ENCODE peak calls at places on chromosome 20, in five cellular contexts. O is stomach, T is ascending aorta, Z is hepatocyte, H is tibial artery. Y is an unnamed sample.
A peak's percentile ranks its signal among the peaks of the same experiment; 100 is the strongest.

GRCh38 chr20:59948212-59948611 is 8.0 kb downstream of the FAM217B start:
- DNase-seq in O (no peak), T (no peak), Z (no peak), H (no peak), Y (no peak)

GRCh38 chr20:57445298-57445697 is 54.1 kb downstream of the RBM38 start:
- DNase-seq in O (no peak), T (peak; percentile 95), Z (peak; percentile 41), H (peak; percentile 54), Y (no peak)

GRCh38 chr20:25408890-25409289 is 1.4 kb downstream of the GINS1 start:
- DNase-seq in O (no peak), T (peak; percentile 15), Z (no peak), H (no peak), Y (no peak)

GRCh38 chr20:57398231-57398821 is 7.1 kb downstream of the RBM38 start:
- DNase-seq in O (peak; percentile 80), T (peak; percentile 79), Z (no peak), H (no peak), Y (no peak)

GRCh38 chr20:44039147-44039546 is 124.5 kb downstream of the TOX2 start:
- DNase-seq in O (peak; percentile 15), T (peak; percentile 40), Z (no peak), H (no peak), Y (peak; percentile 79)

GRCh38 chr20:1418335-1418734 is 25.5 kb upstream of the FKBP1A start:
- DNase-seq in O (no peak), T (no peak), Z (no peak), H (no peak), Y (no peak)

GRCh38 chr20:60715172-60715571 is 536.9 kb upstream of the CDH4 start:
- DNase-seq in O (no peak), T (no peak), Z (no peak), H (no peak), Y (no peak)

GRCh38 chr20:38165089-38165965 is at the start of gene TGM2:
- DNase-seq in O (peak; percentile 87), T (peak; percentile 91), Z (peak; percentile 92), H (peak; percentile 71), Y (peak; percentile 44)

GRCh38 chr20:34475979-34476736 is 40.1 kb upstream of the DYNLRB1 start:
- DNase-seq in O (peak; percentile 65), T (peak; percentile 75), Z (peak; percentile 22), H (peak; percentile 49), Y (peak; percentile 21)

GRCh38 chr20:35010405-35011192 is 54.9 kb downstream of the MYH7B start:
- DNase-seq in O (peak; percentile 18), T (peak; percentile 50), Z (no peak), H (peak; percentile 9), Y (no peak)

GRCh38 chr20:31871602-31871954 is 1.1 kb downstream of the TTLL9 start:
- DNase-seq in O (no peak), T (no peak), Z (no peak), H (no peak), Y (no peak)

GRCh38 chr20:56343861-56344381 is 14.9 kb upstream of the FAM210B start:
- DNase-seq in O (peak; percentile 51), T (no peak), Z (peak; percentile 75), H (no peak), Y (peak; percentile 84)
- TF ChIP-seq CTCF in O (no peak), T (no peak), Z (peak; percentile 91), H (peak; percentile 21), Y (peak; percentile 92)

GRCh38 chr20:23327617-23328333 is 22.8 kb upstream of the NXT1 start:
- DNase-seq in O (no peak), T (no peak), Z (no peak), H (no peak), Y (no peak)
- TF ChIP-seq CTCF in O (no peak), T (no peak), Z (no peak), H (no peak), Y (no peak)

GRCh38 chr20:51712501-51713212 is 55.5 kb downstream of the ATP9A start:
- DNase-seq in O (no peak), T (no peak), Z (peak; percentile 23), H (no peak), Y (peak; percentile 36)
- TF ChIP-seq CTCF in O (no peak), T (peak; percentile 22), Z (peak; percentile 23), H (peak; percentile 22), Y (peak; percentile 46)

DNA sequence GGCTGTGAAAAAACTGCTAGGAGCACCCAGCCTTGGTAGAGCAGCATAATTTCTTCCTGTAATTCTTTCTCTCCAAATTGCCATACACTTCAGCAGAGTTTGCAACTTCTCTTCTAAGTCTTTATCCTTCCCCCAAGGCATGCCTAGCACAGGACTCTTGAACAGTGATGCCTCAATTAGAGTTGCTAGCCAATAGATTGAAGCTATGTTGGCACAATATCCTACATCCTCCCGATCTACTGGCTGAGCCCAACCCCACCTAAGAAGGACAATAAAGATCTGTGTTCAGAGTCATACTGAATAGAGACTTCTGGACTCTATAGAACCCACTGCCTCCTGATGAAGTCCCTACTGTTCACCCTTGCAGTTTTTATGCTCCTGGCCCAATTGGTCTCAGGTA is at the start of gene DEFB126:
- DNase-seq in O (no peak), T (no peak), Z (no peak), H (no peak), Y (no peak)
- TF ChIP-seq CTCF in O (no peak), T (no peak), Z (no peak), H (no peak), Y (no peak)